ENCODE peak calls at places on chromosomes 1 and 21, in ten cellular contexts. J is CD14-positive monocyte, M is fibroblast of lung, I is cardiac muscle cell, P is IMR-90, X is HT-29, O is left ventricle myocardium inferior, N is germinal center, Q is neural crest cell, W is T-helper 9 cell. S is an unnamed sample.
A peak's percentile ranks its signal among the peaks of the same experiment; 100 is the strongest.

GRCh38 chr1:179121159-179121938 is 39.5 kb downstream of the TOR3A start:
- DNase-seq in N (peak; percentile 34), X (peak; percentile 71), P (peak; percentile 62), I (peak; percentile 56), O (no peak), J (no peak), Q (peak; percentile 15), M (peak; percentile 52), W (peak; percentile 19), S (no peak)

GRCh38 chr1:25873120-25873519 is 2.4 kb downstream of the PAQR7 start:
- DNase-seq in P (no peak), I (no peak), O (no peak), M (no peak), N (no peak), J (peak; percentile 32), Q (no peak), X (peak; percentile 38), W (no peak), S (no peak)

GRCh38 chr21:15592957-15593356 is 136.8 kb upstream of the USP25 start:
- DNase-seq in N (no peak), J (no peak), O (no peak), W (no peak), M (no peak), X (no peak), Q (no peak), I (no peak), P (no peak), S (no peak)

GRCh38 chr1:174008979-174009378 is 13.2 kb downstream of the RC3H1 start:
- DNase-seq in J (no peak), X (no peak), W (no peak), I (no peak), M (no peak), P (peak; percentile 21), N (no peak), Q (no peak), O (no peak), S (no peak)

GRCh38 chr1:64459743-64460142 is 10.2 kb upstream of the CACHD1 start:
- DNase-seq in W (no peak), M (no peak), J (no peak), I (no peak), N (no peak), Q (no peak), O (no peak), X (no peak), P (no peak), S (no peak)

GRCh38 chr1:100747821-100748220 is 28.3 kb downstream of the VCAM1 start:
- DNase-seq in I (no peak), O (no peak), W (no peak), P (no peak), X (no peak), J (no peak), M (no peak), N (no peak), Q (no peak), S (no peak)

GRCh38 chr1:197675475-197676324 is 99.6 kb downstream of the DENND1B start:
- DNase-seq in J (no peak), O (no peak), M (peak; percentile 12), X (no peak), W (no peak), Q (no peak), I (no peak), N (no peak), P (peak; percentile 22), S (no peak)

GRCh38 chr1:68175621-68176398 is 56.5 kb downstream of the WLS start:
- DNase-seq in I (peak; percentile 83), N (no peak), J (no peak), M (peak; percentile 70), Q (no peak), O (no peak), W (no peak), X (peak; percentile 81), P (peak; percentile 32), S (no peak)